ENCODE peak calls at places on chromosomes 7 and 10, in eight cellular contexts. One of them, this sample, is unnamed. For H3K4me1, the result is how much of the 10 kb centered on the place peaks cover.

GRCh38 chr7:95527033-95527775 is 41.5 kb downstream of the ASB4 start:
- DNase-seq in GM23248: peak
- DNase-seq in keratinocyte: no peak
- DNase-seq in H9: peak
- DNase-seq in colonic mucosa: peak
- DNase-seq in neuronal stem cell: peak
- DNase-seq in fibroblast of lung: peak
- DNase-seq in mammary epithelial cell: peak
- DNase-seq in this sample: peak

GRCh38 chr10:53601260-53601875 is 828.8 kb upstream of the MBL2 start:
- DNase-seq in keratinocyte: no peak
- DNase-seq in colonic mucosa: no peak
- DNase-seq in fibroblast of lung: peak
- DNase-seq in GM23248: peak
- DNase-seq in neuronal stem cell: peak
- DNase-seq in H9: no peak
- DNase-seq in mammary epithelial cell: peak
- DNase-seq in this sample: peak

GRCh38 chr10:63320683-63321082 is 145.1 kb downstream of the JMJD1C start:
- DNase-seq in keratinocyte: no peak
- DNase-seq in mammary epithelial cell: no peak
- DNase-seq in GM23248: no peak
- DNase-seq in colonic mucosa: no peak
- DNase-seq in fibroblast of lung: no peak
- DNase-seq in H9: no peak
- DNase-seq in neuronal stem cell: peak
- DNase-seq in this sample: no peak

GRCh38 chr10:5528989-5529701 is 4.4 kb downstream of the CALML3 start:
- DNase-seq in fibroblast of lung: no peak
- DNase-seq in GM23248: no peak
- DNase-seq in mammary epithelial cell: no peak
- DNase-seq in keratinocyte: no peak
- DNase-seq in neuronal stem cell: no peak
- DNase-seq in H9: peak
- DNase-seq in colonic mucosa: no peak
- DNase-seq in this sample: no peak

GRCh38 chr10:14557573-14557972 is 217.1 kb downstream of the FAM107B start:
- DNase-seq in colonic mucosa: no peak
- DNase-seq in keratinocyte: no peak
- DNase-seq in mammary epithelial cell: no peak
- DNase-seq in fibroblast of lung: no peak
- DNase-seq in GM23248: no peak
- DNase-seq in H9: no peak
- DNase-seq in neuronal stem cell: no peak
- DNase-seq in this sample: no peak

GRCh38 chr7:35537067-35538023 is 157.6 kb downstream of the HERPUD2 start:
- DNase-seq in mammary epithelial cell: peak
- DNase-seq in keratinocyte: no peak
- DNase-seq in colonic mucosa: peak
- DNase-seq in GM23248: peak
- DNase-seq in fibroblast of lung: peak
- DNase-seq in H9: peak
- DNase-seq in neuronal stem cell: peak
- DNase-seq in this sample: peak

GRCh38 chr10:18658301-18658991 is 785 bp upstream of the ARL5B start:
- DNase-seq in keratinocyte: no peak
- DNase-seq in neuronal stem cell: no peak
- DNase-seq in colonic mucosa: peak
- DNase-seq in H9: no peak
- DNase-seq in mammary epithelial cell: peak
- DNase-seq in fibroblast of lung: peak
- DNase-seq in GM23248: peak
- DNase-seq in this sample: peak

GRCh38 chr10:119090968-119091367 is 10.4 kb upstream of the EIF3A start:
- DNase-seq in keratinocyte: no peak
- DNase-seq in mammary epithelial cell: peak
- DNase-seq in fibroblast of lung: peak
- DNase-seq in neuronal stem cell: no peak
- DNase-seq in GM23248: peak
- DNase-seq in colonic mucosa: peak
- DNase-seq in H9: no peak
- DNase-seq in this sample: peak

GRCh38 chr10:30832727-30833624 is 198.7 kb downstream of the ZNF438 start:
- DNase-seq in mammary epithelial cell: no peak
- DNase-seq in fibroblast of lung: no peak
- DNase-seq in GM23248: no peak
- DNase-seq in neuronal stem cell: no peak
- DNase-seq in colonic mucosa: no peak
- DNase-seq in keratinocyte: no peak
- DNase-seq in H9: no peak
- DNase-seq in this sample: no peak

GRCh38 chr7:90239625-90240228 is 5.2 kb upstream of the CFAP69 start:
- DNase-seq in fibroblast of lung: no peak
- DNase-seq in colonic mucosa: no peak
- DNase-seq in GM23248: no peak
- DNase-seq in H9: no peak
- DNase-seq in mammary epithelial cell: no peak
- DNase-seq in neuronal stem cell: no peak
- DNase-seq in keratinocyte: no peak
- DNase-seq in this sample: no peak

GRCh38 chr7:144812379-144813283 is 23.2 kb downstream of the TPK1 start:
- DNase-seq in GM23248: no peak
- DNase-seq in keratinocyte: no peak
- DNase-seq in H9: no peak
- DNase-seq in mammary epithelial cell: no peak
- DNase-seq in neuronal stem cell: no peak
- DNase-seq in fibroblast of lung: no peak
- DNase-seq in colonic mucosa: no peak
- DNase-seq in this sample: no peak

GRCh38 chr7:138864667-138865066 is 66.7 kb upstream of the ATP6V0A4 start:
- DNase-seq in GM23248: peak
- DNase-seq in colonic mucosa: no peak
- DNase-seq in H9: no peak
- DNase-seq in mammary epithelial cell: peak
- DNase-seq in keratinocyte: peak
- DNase-seq in neuronal stem cell: no peak
- DNase-seq in fibroblast of lung: peak
- DNase-seq in this sample: peak

GRCh38 chr10:102148275-102148674 is 3.9 kb upstream of the NOLC1 start:
- DNase-seq in neuronal stem cell: no peak
- DNase-seq in H9: no peak
- DNase-seq in fibroblast of lung: no peak
- DNase-seq in mammary epithelial cell: no peak
- DNase-seq in GM23248: no peak
- DNase-seq in colonic mucosa: no peak
- DNase-seq in keratinocyte: no peak
- DNase-seq in this sample: no peak

GRCh38 chr7:80837345-80837744 is 81.5 kb downstream of the SEMA3C start:
- DNase-seq in keratinocyte: no peak
- DNase-seq in mammary epithelial cell: peak
- DNase-seq in GM23248: no peak
- DNase-seq in neuronal stem cell: no peak
- DNase-seq in H9: no peak
- DNase-seq in fibroblast of lung: peak
- DNase-seq in colonic mucosa: no peak
- DNase-seq in this sample: no peak

GRCh38 chr7:80841566-80842478 is 77.0 kb downstream of the SEMA3C start:
- DNase-seq in neuronal stem cell: peak
- DNase-seq in colonic mucosa: no peak
- DNase-seq in H9: no peak
- DNase-seq in GM23248: peak
- DNase-seq in mammary epithelial cell: no peak
- DNase-seq in keratinocyte: no peak
- DNase-seq in fibroblast of lung: no peak
- DNase-seq in this sample: no peak

GRCh38 chr7:80842479-80842797 is 76.4 kb downstream of the SEMA3C start:
- DNase-seq in keratinocyte: no peak
- DNase-seq in mammary epithelial cell: no peak
- DNase-seq in neuronal stem cell: no peak
- DNase-seq in H9: no peak
- DNase-seq in GM23248: no peak
- DNase-seq in fibroblast of lung: no peak
- DNase-seq in colonic mucosa: no peak
- DNase-seq in this sample: no peak

GRCh38 chr7:80835251-80835650 is 83.6 kb downstream of the SEMA3C start:
- DNase-seq in mammary epithelial cell: no peak
- DNase-seq in fibroblast of lung: no peak
- DNase-seq in H9: no peak
- DNase-seq in keratinocyte: no peak
- DNase-seq in GM23248: no peak
- DNase-seq in colonic mucosa: no peak
- DNase-seq in neuronal stem cell: no peak
- DNase-seq in this sample: no peak

DNA sequence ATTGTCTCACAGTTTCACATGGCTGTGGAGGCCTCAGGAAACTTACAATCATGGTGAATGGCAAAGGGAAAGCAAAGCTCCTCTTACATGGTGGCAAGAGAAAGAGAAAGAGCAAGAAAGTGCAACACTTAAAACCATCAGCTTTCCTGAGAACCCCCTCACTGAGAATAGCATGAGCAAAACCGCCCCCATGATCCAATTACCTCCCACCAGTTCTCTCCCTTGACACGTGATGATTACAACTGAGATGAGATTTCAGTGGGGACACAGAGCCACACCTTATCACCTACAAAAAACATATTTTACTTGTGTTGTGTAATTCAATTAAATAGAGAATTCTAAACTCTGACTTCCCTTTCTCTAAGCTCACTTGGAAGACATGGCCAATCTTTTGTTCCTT is 80.2 kb downstream of the SEMA3C start:
- DNase-seq in colonic mucosa: no peak
- DNase-seq in GM23248: no peak
- DNase-seq in fibroblast of lung: no peak
- DNase-seq in mammary epithelial cell: no peak
- DNase-seq in keratinocyte: no peak
- DNase-seq in H9: no peak
- DNase-seq in neuronal stem cell: no peak
- DNase-seq in this sample: no peak
- H3K4me1 ChIP-seq in colonic mucosa: under half
- H3K4me1 ChIP-seq in GM23248: under half
- H3K4me1 ChIP-seq in fibroblast of lung: under half
- H3K4me1 ChIP-seq in mammary epithelial cell: under half
- H3K4me1 ChIP-seq in keratinocyte: under half
- H3K4me1 ChIP-seq in H9: under half
- H3K4me1 ChIP-seq in neuronal stem cell: under half
- H3K4me1 ChIP-seq in this sample: under half

DNA sequence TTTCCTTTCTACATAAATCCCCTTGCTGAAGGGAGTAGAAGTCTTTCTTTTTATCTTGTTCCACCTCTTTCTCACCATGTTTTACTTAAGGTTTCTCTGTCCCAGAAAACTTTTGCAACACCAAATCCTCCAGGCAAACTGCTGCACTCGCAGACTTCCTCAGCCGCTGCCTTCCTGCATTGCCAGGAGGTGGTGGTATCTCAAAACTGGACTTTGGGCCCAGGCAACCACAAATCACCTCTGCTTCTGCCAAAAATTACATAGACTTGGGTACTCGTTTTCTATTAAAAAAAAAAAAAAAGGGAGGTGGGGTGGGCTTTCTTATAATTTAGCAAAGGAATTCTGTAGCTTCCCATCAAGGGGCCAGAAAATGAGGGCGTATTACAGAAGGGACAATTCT is 14.7 kb downstream of the INA start:
- DNase-seq in keratinocyte: no peak
- DNase-seq in fibroblast of lung: no peak
- DNase-seq in H9: no peak
- DNase-seq in GM23248: no peak
- DNase-seq in mammary epithelial cell: no peak
- DNase-seq in neuronal stem cell: no peak
- DNase-seq in colonic mucosa: no peak
- DNase-seq in this sample: no peak
- H3K9ac ChIP-seq in keratinocyte: no peak
- H3K9ac ChIP-seq in fibroblast of lung: no peak
- H3K9ac ChIP-seq in H9: no peak
- H3K9ac ChIP-seq in GM23248: no peak
- H3K9ac ChIP-seq in mammary epithelial cell: no peak
- H3K9ac ChIP-seq in neuronal stem cell: no peak
- H3K9ac ChIP-seq in colonic mucosa: no peak
- H3K9ac ChIP-seq in this sample: no peak

DNA sequence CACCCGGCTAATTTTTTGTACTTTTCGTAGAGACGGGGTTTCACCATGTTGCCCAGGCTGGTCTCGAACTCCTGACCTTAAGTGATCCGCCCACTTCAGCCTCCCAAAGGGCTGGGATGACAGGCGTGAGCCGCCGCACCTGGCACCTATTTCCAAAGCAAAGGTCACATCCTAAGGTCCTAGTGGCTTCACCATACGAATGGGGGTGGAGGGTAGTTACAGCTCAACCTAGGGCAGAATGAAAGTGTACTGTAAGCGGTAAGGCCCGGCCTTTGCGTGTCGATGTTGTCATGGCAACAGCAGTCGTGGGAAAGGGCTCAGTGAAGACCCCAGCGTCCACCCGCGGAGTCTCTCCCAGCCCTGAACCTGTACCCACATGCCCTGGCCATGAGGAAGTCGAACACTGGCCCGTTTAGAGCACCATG is 1.6 kb upstream of the COX19 start:
- DNase-seq in neuronal stem cell: no peak
- DNase-seq in mammary epithelial cell: no peak
- DNase-seq in colonic mucosa: peak
- DNase-seq in H9: no peak
- DNase-seq in GM23248: no peak
- DNase-seq in keratinocyte: no peak
- DNase-seq in fibroblast of lung: no peak
- DNase-seq in this sample: no peak
- H3K4me1 ChIP-seq in neuronal stem cell: under half
- H3K4me1 ChIP-seq in mammary epithelial cell: under half
- H3K4me1 ChIP-seq in colonic mucosa: under half
- H3K4me1 ChIP-seq in H9: under half
- H3K4me1 ChIP-seq in GM23248: under half
- H3K4me1 ChIP-seq in keratinocyte: under half
- H3K4me1 ChIP-seq in fibroblast of lung: under half
- H3K4me1 ChIP-seq in this sample: under half

DNA sequence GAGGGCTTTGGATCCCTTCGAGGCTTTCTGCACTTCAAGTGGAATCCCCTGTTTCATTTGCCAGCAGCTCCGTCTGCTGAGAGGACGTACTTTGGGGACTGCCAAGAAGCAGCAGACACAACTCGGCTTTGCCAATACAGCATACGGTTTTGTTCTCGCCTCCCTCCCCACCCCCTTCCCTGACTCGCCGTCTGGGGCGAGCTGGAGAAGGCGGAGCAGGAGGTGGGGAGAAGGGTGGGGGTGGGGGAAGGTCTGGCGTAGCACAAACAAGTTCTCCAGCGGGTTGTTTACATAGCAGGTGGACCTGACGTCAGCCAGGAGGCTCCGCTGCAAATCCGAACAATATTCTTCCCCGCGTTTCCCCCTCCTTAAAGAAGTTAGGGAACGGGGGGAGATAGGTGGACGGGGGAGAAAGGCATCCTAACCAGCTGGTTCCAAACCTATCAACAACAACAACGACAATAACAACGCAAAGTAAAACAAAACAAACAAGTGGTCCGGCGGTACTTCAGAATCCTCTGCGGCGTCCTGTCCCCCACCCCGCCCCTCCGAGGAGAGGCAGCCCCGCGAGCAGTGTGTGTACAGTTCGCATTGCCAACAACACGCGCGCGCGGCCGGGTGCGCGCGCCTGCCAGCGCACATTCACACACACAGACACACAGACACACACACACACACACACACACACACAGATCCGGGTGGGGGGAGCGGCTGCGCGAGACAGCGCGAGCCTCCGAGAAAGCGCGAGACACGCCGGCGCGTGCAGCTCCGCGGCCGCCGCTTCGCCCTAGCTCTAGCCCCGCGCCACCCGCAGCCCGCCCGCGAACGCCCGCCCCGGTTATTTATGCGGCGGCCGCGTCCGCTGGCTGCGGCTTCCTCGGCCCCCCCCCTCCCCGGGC is 167.0 kb upstream of the PPP1R3A start:
- DNase-seq in keratinocyte: no peak
- DNase-seq in mammary epithelial cell: peak
- DNase-seq in colonic mucosa: peak
- DNase-seq in H9: peak
- DNase-seq in fibroblast of lung: peak
- DNase-seq in GM23248: peak
- DNase-seq in neuronal stem cell: peak
- DNase-seq in this sample: peak
- H3K9ac ChIP-seq in keratinocyte: peak
- H3K9ac ChIP-seq in mammary epithelial cell: no peak
- H3K9ac ChIP-seq in colonic mucosa: peak
- H3K9ac ChIP-seq in H9: peak
- H3K9ac ChIP-seq in fibroblast of lung: peak
- H3K9ac ChIP-seq in GM23248: peak
- H3K9ac ChIP-seq in neuronal stem cell: peak
- H3K9ac ChIP-seq in this sample: peak

This sample was measured in adipocyte.